ENCODE peak calls at places on chromosome 11, in four cellular contexts. G is aorta; C is naive thymus-derived CD4-positive, alpha-beta T cell; X is mammary epithelial cell. Z is an unnamed sample.

GRCh38 chr11:97325693-97326092 is 935.9 kb downstream of the JRKL start:
- DNase-seq in C (no peak), X (no peak), G (no peak), Z (no peak)

GRCh38 chr11:104163100-104164027 is 583 bp downstream of the PDGFD start:
- DNase-seq in X (peak), C (no peak), G (peak), Z (no peak)

GRCh38 chr11:107078375-107078774 is 60.1 kb upstream of the GUCY1A2 start:
- DNase-seq in C (no peak), X (no peak), G (no peak), Z (no peak)

GRCh38 chr11:2767751-2768150 is 68.0 kb upstream of the KCNQ1OT1 start:
- DNase-seq in C (no peak), G (no peak), X (no peak), Z (no peak)

GRCh38 chr11:57426439-57426753 is 525 bp downstream of the SLC43A3 start:
- DNase-seq in C (no peak), X (no peak), G (no peak), Z (no peak)

GRCh38 chr11:121810291-121810690 is 305.7 kb downstream of the BLID start:
- DNase-seq in G (no peak), C (no peak), X (peak), Z (no peak)

GRCh38 chr11:15471028-15471708 is 356.4 kb downstream of the INSC start:
- DNase-seq in X (no peak), C (no peak), G (no peak), Z (no peak)

GRCh38 chr11:28058333-28058732 is 49.6 kb downstream of the KIF18A start:
- DNase-seq in C (no peak), G (no peak), X (no peak), Z (no peak)

GRCh38 chr11:944711-945470 is 19.2 kb downstream of the AP2A2 start:
- DNase-seq in C (no peak), X (no peak), G (no peak), Z (no peak)

GRCh38 chr11:128451651-128452470 is 135.5 kb downstream of the ETS1 start:
- DNase-seq in X (peak), G (peak), C (peak), Z (no peak)

GRCh38 chr11:86620796-86621575 is 51.4 kb downstream of the ME3 start:
- DNase-seq in X (no peak), G (no peak), C (no peak), Z (no peak)

GRCh38 chr11:19664896-19665548 is 47.6 kb upstream of the NAV2 start:
- DNase-seq in G (no peak), X (peak), C (no peak), Z (no peak)

GRCh38 chr11:33515347-33515746 is 185.3 kb downstream of the C11orf91 start:
- DNase-seq in C (no peak), X (peak), G (no peak), Z (no peak)

GRCh38 chr11:34493468-34493867 is 20.1 kb downstream of the ELF5 start:
- DNase-seq in G (no peak), X (no peak), C (no peak), Z (no peak)

GRCh38 chr11:87366346-87366745 is 328.6 kb downstream of the TMEM135 start:
- DNase-seq in C (no peak), X (no peak), G (no peak), Z (no peak)

GRCh38 chr11:58505849-58506248 is 2.1 kb downstream of the OR5B21 start:
- DNase-seq in C (no peak), X (no peak), G (no peak), Z (no peak)

GRCh38 chr11:131833371-131833770 is 463.0 kb downstream of the NTM start:
- DNase-seq in X (no peak), G (no peak), C (no peak), Z (no peak)

GRCh38 chr11:100631316-100631715 is 55.8 kb upstream of the ARHGAP42 start:
- DNase-seq in G (no peak), C (no peak), X (no peak), Z (no peak)

GRCh38 chr11:66221012-66221411 is 47.4 kb upstream of the RAB1B start:
- DNase-seq in G (peak), C (no peak), X (no peak), Z (no peak)

GRCh38 chr11:3802016-3802790 is 4.8 kb upstream of the NUP98 start:
- DNase-seq in G (no peak), C (no peak), X (no peak), Z (no peak)

GRCh38 chr11:132125855-132126841 is 755.7 kb downstream of the NTM start:
- DNase-seq in G (no peak), X (peak), C (no peak), Z (no peak)

GRCh38 chr11:11244470-11245080 is 108.5 kb downstream of the CSNK2A3 start:
- DNase-seq in X (no peak), G (no peak), C (no peak), Z (no peak)

GRCh38 chr11:60348116-60348515 is 21.1 kb downstream of the MS4A6E start:
- DNase-seq in C (no peak), X (no peak), G (no peak), Z (no peak)

GRCh38 chr11:59141673-59142460 is 789 bp upstream of the FAM111A start:
- DNase-seq in C (no peak), X (peak), G (no peak), Z (no peak)

GRCh38 chr11:1837171-1838076 is 1.4 kb upstream of the TNNI2 start:
- DNase-seq in G (peak), X (no peak), C (peak), Z (no peak)

GRCh38 chr11:62353841-62354240 is 16.6 kb downstream of the ASRGL1 start:
- DNase-seq in C (no peak), X (no peak), G (no peak), Z (no peak)

GRCh38 chr11:75582935-75583709 is 21.1 kb downstream of the SERPINH1 start:
- DNase-seq in G (peak), X (no peak), C (peak), Z (no peak)
- H3K27ac ChIP-seq in G (peak), X (no peak), C (peak), Z (peak)

GRCh38 chr11:110147965-110148709 is 54.9 kb downstream of the ZC3H12C start:
- DNase-seq in G (no peak), C (no peak), X (peak), Z (no peak)
- H3K27ac ChIP-seq in G (no peak), C (no peak), X (no peak), Z (no peak)

GRCh38 chr11:45078236-45079074 is 68.0 kb upstream of the PRDM11 start:
- DNase-seq in C (no peak), X (no peak), G (no peak), Z (no peak)

GRCh38 chr11:45079075-45079444 is 67.4 kb upstream of the PRDM11 start:
- DNase-seq in G (no peak), X (no peak), C (no peak), Z (no peak)

GRCh38 chr11:45079567-45079942 is 66.9 kb upstream of the PRDM11 start:
- DNase-seq in G (no peak), C (no peak), X (no peak), Z (no peak)

GRCh38 chr11:45082744-45083543 is 63.5 kb upstream of the PRDM11 start:
- DNase-seq in X (no peak), C (no peak), G (no peak), Z (no peak)

GRCh38 chr11:45079943-45080719 is 66.3 kb upstream of the PRDM11 start:
- DNase-seq in X (no peak), G (peak), C (peak), Z (no peak)
- H3K27ac ChIP-seq in X (no peak), G (no peak), C (peak), Z (no peak)

DNA sequence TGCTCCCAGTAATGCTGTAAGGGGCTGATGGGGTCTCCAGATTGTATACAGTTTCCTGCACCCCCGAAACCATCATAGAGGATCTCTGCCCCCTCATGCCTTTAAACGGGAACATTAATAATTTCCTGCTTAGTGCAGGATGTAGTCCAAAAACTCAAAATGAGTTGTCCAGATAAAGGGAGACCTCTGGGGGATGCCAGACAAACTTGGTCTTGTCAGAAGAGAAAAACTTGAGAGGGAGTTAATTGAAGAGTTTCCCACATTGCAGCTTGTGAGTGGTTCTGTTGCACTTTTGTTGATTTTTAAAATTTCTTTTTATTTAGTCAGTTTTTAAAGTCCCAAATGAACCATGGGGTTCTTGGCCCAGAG is 132.1 kb downstream of the COMMD9 start:
- DNase-seq in C (no peak), X (no peak), G (no peak), Z (no peak)
- H3K27ac ChIP-seq in C (no peak), X (no peak), G (no peak), Z (no peak)

DNA sequence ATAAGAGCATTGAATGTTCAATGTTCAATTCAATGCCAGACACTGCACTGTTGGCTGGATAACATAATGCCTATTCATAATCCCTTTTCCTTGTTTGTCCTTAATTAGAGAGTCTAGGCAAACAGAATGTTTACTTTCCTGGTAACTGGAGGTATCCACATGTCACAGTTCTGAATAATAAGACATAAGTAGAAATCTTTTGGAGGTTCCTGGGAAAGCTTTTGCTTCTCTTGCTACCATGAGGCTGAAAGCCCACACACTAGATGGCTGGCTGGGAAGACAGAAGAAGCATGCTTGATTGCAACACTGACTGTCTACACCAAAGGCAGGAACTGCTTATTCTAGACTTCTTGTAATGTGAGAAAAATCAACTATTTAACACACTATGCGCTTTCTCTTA is 79.5 kb downstream of the GAB2 start:
- DNase-seq in X (no peak), G (no peak), C (no peak), Z (no peak)
- H3K27ac ChIP-seq in X (no peak), G (no peak), C (no peak), Z (no peak)

GRCh38 chr11:113494021-113494420 is 18.8 kb upstream of the DRD2 start:
- DNase-seq in C (no peak), X (no peak), G (no peak), Z (no peak)

GRCh38 chr11:113496026-113496651 is 20.9 kb upstream of the DRD2 start:
- DNase-seq in G (no peak), X (peak), C (no peak), Z (no peak)

GRCh38 chr11:113487622-113488021 is 12.4 kb upstream of the DRD2 start:
- DNase-seq in X (no peak), G (no peak), C (no peak), Z (no peak)

GRCh38 chr11:113488931-113489351 is 13.7 kb upstream of the DRD2 start:
- DNase-seq in X (peak), C (no peak), G (no peak), Z (no peak)

DNA sequence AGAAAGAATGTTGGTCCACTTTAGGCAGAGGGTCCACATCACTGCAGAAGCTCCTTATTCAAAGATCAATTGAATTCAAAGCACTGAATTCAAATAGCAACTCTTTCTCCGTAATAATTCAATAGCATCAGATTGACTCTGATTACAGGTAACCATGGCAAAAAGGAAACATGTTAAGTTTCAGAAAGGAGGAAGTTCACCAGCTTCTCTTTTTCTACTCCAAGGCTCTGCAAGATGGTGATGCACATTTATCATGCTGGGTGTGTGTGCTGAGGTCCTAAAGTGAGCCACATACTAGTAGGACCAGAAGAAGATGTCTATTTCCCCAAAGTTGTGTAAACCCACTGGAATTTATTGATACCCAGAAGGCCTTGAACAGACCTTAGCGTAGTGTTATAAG is 18.0 kb upstream of the DRD2 start:
- DNase-seq in X (no peak), G (no peak), C (no peak), Z (no peak)
- H3K27ac ChIP-seq in X (no peak), G (no peak), C (no peak), Z (no peak)

GRCh38 chr11:110832080-110832479 is 119.8 kb upstream of the ARHGAP20 start:
- DNase-seq in G (no peak), C (no peak), X (no peak), Z (no peak)
- H3K27ac ChIP-seq in G (no peak), C (no peak), X (no peak), Z (no peak)